ENCODE peak calls at places on chromosome 6, in four cellular contexts. One of them, this sample, is unnamed.

GRCh38 chr6:111984516-111985201 is 69.2 kb upstream of the CCN6 start:
- DNase-seq in prostate gland: no peak
- DNase-seq in GM23338: no peak
- DNase-seq in HCT116: no peak
- DNase-seq in this sample: no peak

GRCh38 chr6:5746392-5747140 is 260.2 kb downstream of the NRN1 start:
- DNase-seq in GM23338: peak
- DNase-seq in HCT116: no peak
- DNase-seq in prostate gland: no peak
- DNase-seq in this sample: no peak

GRCh38 chr6:140774080-140774505 is 1358.6 kb upstream of the GJE1 start:
- DNase-seq in HCT116: peak
- DNase-seq in GM23338: no peak
- DNase-seq in prostate gland: no peak
- DNase-seq in this sample: no peak

GRCh38 chr6:99002826-99003225 is 55.1 kb upstream of the FBXL4 start:
- DNase-seq in prostate gland: no peak
- DNase-seq in GM23338: no peak
- DNase-seq in HCT116: no peak
- DNase-seq in this sample: no peak

GRCh38 chr6:12649325-12649724 is 67.2 kb upstream of the PHACTR1 start:
- DNase-seq in GM23338: no peak
- DNase-seq in prostate gland: no peak
- DNase-seq in HCT116: no peak
- DNase-seq in this sample: no peak

GRCh38 chr6:115310156-115310555 is 750.5 kb downstream of the FRK start:
- DNase-seq in HCT116: no peak
- DNase-seq in GM23338: no peak
- DNase-seq in prostate gland: no peak
- DNase-seq in this sample: no peak

GRCh38 chr6:138372711-138373463 is 4.8 kb upstream of the SMIM28 start:
- DNase-seq in prostate gland: no peak
- DNase-seq in HCT116: no peak
- DNase-seq in GM23338: no peak
- DNase-seq in this sample: no peak

GRCh38 chr6:140988780-140989179 is 1143.9 kb upstream of the GJE1 start:
- DNase-seq in HCT116: no peak
- DNase-seq in GM23338: no peak
- DNase-seq in prostate gland: no peak
- DNase-seq in this sample: no peak

GRCh38 chr6:42101186-42101657 is 41.2 kb downstream of the C6orf132 start:
- DNase-seq in GM23338: no peak
- DNase-seq in HCT116: no peak
- DNase-seq in prostate gland: peak
- DNase-seq in this sample: peak

GRCh38 chr6:160177220-160177619 is 55.6 kb downstream of the SLC22A1 start:
- DNase-seq in HCT116: no peak
- DNase-seq in GM23338: peak
- DNase-seq in prostate gland: no peak
- DNase-seq in this sample: no peak

GRCh38 chr6:112475083-112475482 is 128.0 kb downstream of the RFPL4B start:
- DNase-seq in GM23338: no peak
- DNase-seq in HCT116: no peak
- DNase-seq in prostate gland: no peak
- DNase-seq in this sample: no peak

GRCh38 chr6:2791124-2792050 is 26.2 kb downstream of the WRNIP1 start:
- DNase-seq in HCT116: peak
- DNase-seq in prostate gland: peak
- DNase-seq in GM23338: peak
- DNase-seq in this sample: peak

GRCh38 chr6:89475634-89476033 is 42.7 kb downstream of the ANKRD6 start:
- DNase-seq in prostate gland: no peak
- DNase-seq in HCT116: no peak
- DNase-seq in GM23338: no peak
- DNase-seq in this sample: no peak

GRCh38 chr6:137659871-137660270 is 165.7 kb upstream of the OLIG3 start:
- DNase-seq in prostate gland: no peak
- DNase-seq in GM23338: no peak
- DNase-seq in HCT116: no peak
- DNase-seq in this sample: peak

GRCh38 chr6:8182209-8182845 is 80.0 kb upstream of the EEF1E1 start:
- DNase-seq in HCT116: no peak
- DNase-seq in prostate gland: no peak
- DNase-seq in GM23338: no peak
- DNase-seq in this sample: no peak

GRCh38 chr6:145227593-145227992 is 507.7 kb downstream of the EPM2A start:
- DNase-seq in GM23338: no peak
- DNase-seq in HCT116: no peak
- DNase-seq in prostate gland: no peak
- DNase-seq in this sample: no peak

GRCh38 chr6:134609862-134610261 is 291.9 kb upstream of the SGK1 start:
- DNase-seq in HCT116: no peak
- DNase-seq in GM23338: no peak
- DNase-seq in prostate gland: no peak
- DNase-seq in this sample: no peak

GRCh38 chr6:15948930-15949900 is 179.7 kb upstream of the MYLIP start:
- DNase-seq in prostate gland: peak
- DNase-seq in HCT116: no peak
- DNase-seq in GM23338: peak
- DNase-seq in this sample: peak

GRCh38 chr6:104940238-104940880 is 16.5 kb upstream of the LIN28B start:
- DNase-seq in HCT116: no peak
- DNase-seq in GM23338: peak
- DNase-seq in prostate gland: no peak
- DNase-seq in this sample: no peak

GRCh38 chr6:2793491-2794151 is 28.4 kb downstream of the WRNIP1 start:
- DNase-seq in prostate gland: no peak
- DNase-seq in HCT116: no peak
- DNase-seq in GM23338: no peak
- DNase-seq in this sample: peak

GRCh38 chr6:163354085-163354484 is 60.4 kb upstream of the QKI start:
- DNase-seq in GM23338: no peak
- DNase-seq in prostate gland: no peak
- DNase-seq in HCT116: no peak
- DNase-seq in this sample: no peak

GRCh38 chr6:157681041-157681650 is 141.9 kb upstream of the SNX9 start:
- DNase-seq in GM23338: no peak
- DNase-seq in HCT116: no peak
- DNase-seq in prostate gland: no peak
- DNase-seq in this sample: no peak

GRCh38 chr6:81697564-81697963 is 54.9 kb downstream of the TENT5A start:
- DNase-seq in GM23338: no peak
- DNase-seq in HCT116: no peak
- DNase-seq in prostate gland: no peak
- DNase-seq in this sample: no peak

GRCh38 chr6:24524801-24525200 is 30.0 kb downstream of the ALDH5A1 start:
- DNase-seq in HCT116: peak
- DNase-seq in prostate gland: no peak
- DNase-seq in GM23338: peak
- DNase-seq in this sample: no peak

GRCh38 chr6:15268130-15268908 is 22.4 kb downstream of the JARID2 start:
- DNase-seq in prostate gland: no peak
- DNase-seq in GM23338: peak
- DNase-seq in HCT116: no peak
- DNase-seq in this sample: no peak

GRCh38 chr6:39263299-39264037 is 34.2 kb upstream of the KCNK5 start:
- DNase-seq in prostate gland: peak
- DNase-seq in GM23338: peak
- DNase-seq in HCT116: no peak
- DNase-seq in this sample: no peak

GRCh38 chr6:69901361-69901760 is 35.0 kb downstream of the COL19A1 start:
- DNase-seq in GM23338: no peak
- DNase-seq in prostate gland: no peak
- DNase-seq in HCT116: no peak
- DNase-seq in this sample: no peak

DNA sequence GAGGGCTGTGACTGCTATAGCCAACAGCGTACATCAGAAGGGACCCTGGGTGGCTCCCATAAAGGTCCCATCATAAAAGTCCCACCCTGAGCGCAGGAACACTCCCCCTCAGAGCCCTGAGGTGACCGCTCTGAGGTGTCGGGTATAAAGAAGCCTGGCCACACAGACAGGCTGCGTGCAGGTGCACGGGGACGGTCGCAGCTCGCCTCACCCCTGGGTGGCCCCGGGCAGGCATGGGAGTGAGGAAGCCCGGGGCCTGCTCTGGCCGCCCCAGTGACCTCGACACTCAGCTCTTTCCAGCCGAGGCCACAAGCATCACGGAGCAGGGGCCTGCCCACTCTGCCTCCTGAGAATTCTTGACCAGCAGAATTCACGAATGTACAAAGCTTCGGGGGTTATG is 14.4 kb upstream of the RNASET2 start:
- DNase-seq in HCT116: no peak
- DNase-seq in prostate gland: no peak
- DNase-seq in GM23338: no peak
- DNase-seq in this sample: no peak
- H3K27ac ChIP-seq in HCT116: no peak
- H3K27ac ChIP-seq in prostate gland: no peak
- H3K27ac ChIP-seq in GM23338: no peak
- H3K27ac ChIP-seq in this sample: no peak

GRCh38 chr6:36627141-36627540 is 33.0 kb downstream of the SRSF3 start:
- DNase-seq in GM23338: no peak
- DNase-seq in prostate gland: no peak
- DNase-seq in HCT116: no peak
- DNase-seq in this sample: no peak

GRCh38 chr6:36629792-36630191 is 35.6 kb downstream of the SRSF3 start:
- DNase-seq in GM23338: no peak
- DNase-seq in HCT116: no peak
- DNase-seq in prostate gland: no peak
- DNase-seq in this sample: no peak

GRCh38 chr6:36625161-36625919 is 31.2 kb downstream of the SRSF3 start:
- DNase-seq in prostate gland: no peak
- DNase-seq in HCT116: no peak
- DNase-seq in GM23338: no peak
- DNase-seq in this sample: peak

GRCh38 chr6:36626636-36627035 is 32.5 kb downstream of the SRSF3 start:
- DNase-seq in HCT116: no peak
- DNase-seq in prostate gland: no peak
- DNase-seq in GM23338: no peak
- DNase-seq in this sample: no peak

GRCh38 chr6:36627801-36628246 is 33.7 kb downstream of the SRSF3 start:
- DNase-seq in prostate gland: peak
- DNase-seq in HCT116: no peak
- DNase-seq in GM23338: no peak
- DNase-seq in this sample: peak
- TF ChIP-seq POLR2AphosphoS5 in prostate gland: peak
- TF ChIP-seq POLR2AphosphoS5 in HCT116: no peak
- TF ChIP-seq POLR2AphosphoS5 in GM23338: no peak
- TF ChIP-seq POLR2AphosphoS5 in this sample: peak

DNA sequence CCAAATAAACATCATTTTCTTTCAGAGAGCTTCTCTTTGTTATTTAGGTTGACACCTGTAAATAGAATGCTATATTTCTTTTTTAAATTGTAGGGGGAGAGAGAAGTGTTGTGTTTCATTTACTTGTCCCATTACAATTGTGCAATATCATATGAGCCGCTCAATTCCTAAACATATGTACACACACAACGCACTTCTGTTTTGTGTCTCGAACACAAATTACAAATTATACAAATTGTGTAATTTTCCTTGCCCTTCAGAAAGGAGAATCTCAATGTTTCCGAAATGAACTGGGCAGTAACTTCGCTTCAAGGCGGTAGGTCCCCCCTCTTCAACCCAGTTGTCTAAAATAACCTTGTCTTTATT is 2.6 kb upstream of the ABT1 start:
- DNase-seq in GM23338: no peak
- DNase-seq in prostate gland: no peak
- DNase-seq in HCT116: no peak
- DNase-seq in this sample: no peak
- H3K27ac ChIP-seq in GM23338: no peak
- H3K27ac ChIP-seq in prostate gland: no peak
- H3K27ac ChIP-seq in HCT116: no peak
- H3K27ac ChIP-seq in this sample: no peak

DNA sequence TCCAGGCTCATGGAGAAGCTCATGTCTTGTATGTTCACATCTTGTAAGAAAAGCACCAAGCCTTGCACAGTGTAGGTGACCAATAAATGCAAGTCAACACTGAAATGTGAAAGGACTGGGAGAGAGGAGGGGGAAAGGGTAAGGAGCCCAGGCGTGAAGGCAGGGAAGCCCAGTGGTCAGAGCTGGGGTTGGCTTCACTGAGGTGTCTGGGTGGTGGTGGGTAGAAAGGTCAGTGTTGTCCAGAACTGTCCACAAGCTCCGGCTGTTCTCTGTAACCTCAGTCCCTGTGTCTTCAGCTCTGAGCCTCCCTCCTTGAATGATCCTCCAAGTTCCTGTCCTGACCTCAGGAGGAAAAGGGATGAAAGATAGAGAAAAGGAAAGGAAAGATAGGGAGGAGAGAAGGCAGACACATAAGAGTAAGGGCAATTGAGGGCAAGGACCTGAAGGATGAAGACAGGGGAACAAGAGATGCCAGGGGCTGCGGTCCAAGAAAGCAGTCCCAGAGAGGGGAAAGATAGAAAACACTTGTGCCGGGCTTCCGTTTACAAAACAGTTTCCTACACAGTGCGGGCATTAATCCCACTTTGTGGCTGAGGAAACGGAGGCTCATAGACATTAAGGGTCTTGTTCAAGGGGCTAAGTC is 2.4 kb upstream of the TNXB start:
- DNase-seq in GM23338: no peak
- DNase-seq in prostate gland: no peak
- DNase-seq in HCT116: no peak
- DNase-seq in this sample: no peak
- TF ChIP-seq POLR2AphosphoS5 in GM23338: no peak
- TF ChIP-seq POLR2AphosphoS5 in prostate gland: no peak
- TF ChIP-seq POLR2AphosphoS5 in HCT116: no peak
- TF ChIP-seq POLR2AphosphoS5 in this sample: no peak

GRCh38 chr6:142950291-142950690 is 5.3 kb upstream of the HIVEP2 start:
- DNase-seq in prostate gland: no peak
- DNase-seq in GM23338: no peak
- DNase-seq in HCT116: no peak
- DNase-seq in this sample: no peak

GRCh38 chr6:142945446-142946180 is 637 bp upstream of the HIVEP2 start:
- DNase-seq in GM23338: peak
- DNase-seq in prostate gland: peak
- DNase-seq in HCT116: no peak
- DNase-seq in this sample: peak

GRCh38 chr6:142946181-142946923 is 1.4 kb upstream of the HIVEP2 start:
- DNase-seq in GM23338: peak
- DNase-seq in prostate gland: peak
- DNase-seq in HCT116: peak
- DNase-seq in this sample: peak

GRCh38 chr6:142946924-142947701 is 2.1 kb upstream of the HIVEP2 start:
- DNase-seq in prostate gland: peak
- DNase-seq in HCT116: no peak
- DNase-seq in GM23338: peak
- DNase-seq in this sample: peak

GRCh38 chr6:142947702-142948480 is 2.9 kb upstream of the HIVEP2 start:
- DNase-seq in prostate gland: no peak
- DNase-seq in HCT116: no peak
- DNase-seq in GM23338: no peak
- DNase-seq in this sample: no peak
- H3K27ac ChIP-seq in prostate gland: peak
- H3K27ac ChIP-seq in HCT116: peak
- H3K27ac ChIP-seq in GM23338: no peak
- H3K27ac ChIP-seq in this sample: peak